ENCODE peak calls at places on chromosomes 1 and 21, in four cellular contexts. I is endothelial cell of umbilical vein, N is K562, Q is IMR-90. E is an unnamed sample.

GRCh38 chr21:34830386-34831140 is 161.8 kb downstream of the CLIC6 start:
- DNase-seq in N (no peak), I (no peak), Q (no peak), E (no peak)

GRCh38 chr1:100671604-100672003 is 47.9 kb upstream of the VCAM1 start:
- DNase-seq in I (peak), N (no peak), Q (peak), E (no peak)

GRCh38 chr1:162753001-162753658 is 37.4 kb upstream of the HSD17B7 start:
- DNase-seq in N (no peak), I (no peak), Q (no peak), E (no peak)

GRCh38 chr1:162488219-162488618 is 9.4 kb upstream of the UHMK1 start:
- DNase-seq in Q (no peak), I (no peak), N (no peak), E (no peak)

GRCh38 chr1:33029921-33030320 is 6.8 kb downstream of the AK2 start:
- DNase-seq in Q (no peak), N (no peak), I (no peak), E (no peak)

GRCh38 chr1:5764464-5764863 is 227.8 kb downstream of the NPHP4 start:
- DNase-seq in I (no peak), N (no peak), Q (no peak), E (no peak)

GRCh38 chr1:9279172-9279840 is 13.4 kb upstream of the SPSB1 start:
- DNase-seq in I (no peak), N (no peak), Q (peak), E (no peak)

GRCh38 chr1:247115545-247115944 is 11.4 kb upstream of the ZNF669 start:
- DNase-seq in N (no peak), I (no peak), Q (no peak), E (no peak)

GRCh38 chr1:184567016-184567415 is 180.2 kb downstream of the C1orf21 start:
- DNase-seq in Q (no peak), I (no peak), N (no peak), E (no peak)

DNA sequence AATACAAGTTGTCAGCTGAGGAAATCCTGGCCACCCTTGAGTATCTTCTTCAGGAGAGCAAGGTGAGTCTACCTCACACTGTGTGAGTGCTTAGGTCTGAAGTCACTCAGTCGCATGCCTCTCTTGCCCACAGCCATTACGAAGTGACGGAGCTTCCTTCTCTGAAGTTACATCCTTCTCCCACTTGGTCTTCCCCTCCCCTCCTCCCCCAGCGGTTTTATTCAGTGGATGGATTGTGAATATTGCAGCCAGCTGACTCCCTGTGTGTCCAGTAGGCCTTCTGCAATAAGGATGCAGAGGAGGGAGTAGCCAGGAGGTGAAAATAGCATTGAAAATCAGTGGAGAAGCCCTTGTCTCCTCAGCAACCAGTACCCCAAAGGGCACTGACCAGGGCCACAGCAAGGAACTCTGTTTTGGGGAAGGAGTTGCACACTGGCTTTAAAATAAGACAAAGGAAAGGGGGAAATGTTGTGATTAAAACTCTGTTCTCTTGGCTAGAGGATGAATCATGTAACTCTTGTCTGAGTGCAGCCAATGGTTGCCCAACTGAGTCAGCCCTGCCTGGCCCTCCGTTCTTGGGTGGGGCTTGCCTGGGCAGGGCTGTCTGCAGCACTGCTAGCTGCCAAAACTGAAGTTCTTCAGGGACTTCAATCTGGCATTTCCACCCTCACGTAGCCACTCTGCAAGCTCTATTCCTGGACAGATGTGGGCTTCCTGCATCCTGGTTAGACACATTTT is 4.4 kb downstream of the S100A10 start:
- DNase-seq in Q (peak), N (no peak), I (peak), E (peak)
- TF ChIP-seq POLR2A in Q (peak), N (no peak), I (peak), E (no peak)

DNA sequence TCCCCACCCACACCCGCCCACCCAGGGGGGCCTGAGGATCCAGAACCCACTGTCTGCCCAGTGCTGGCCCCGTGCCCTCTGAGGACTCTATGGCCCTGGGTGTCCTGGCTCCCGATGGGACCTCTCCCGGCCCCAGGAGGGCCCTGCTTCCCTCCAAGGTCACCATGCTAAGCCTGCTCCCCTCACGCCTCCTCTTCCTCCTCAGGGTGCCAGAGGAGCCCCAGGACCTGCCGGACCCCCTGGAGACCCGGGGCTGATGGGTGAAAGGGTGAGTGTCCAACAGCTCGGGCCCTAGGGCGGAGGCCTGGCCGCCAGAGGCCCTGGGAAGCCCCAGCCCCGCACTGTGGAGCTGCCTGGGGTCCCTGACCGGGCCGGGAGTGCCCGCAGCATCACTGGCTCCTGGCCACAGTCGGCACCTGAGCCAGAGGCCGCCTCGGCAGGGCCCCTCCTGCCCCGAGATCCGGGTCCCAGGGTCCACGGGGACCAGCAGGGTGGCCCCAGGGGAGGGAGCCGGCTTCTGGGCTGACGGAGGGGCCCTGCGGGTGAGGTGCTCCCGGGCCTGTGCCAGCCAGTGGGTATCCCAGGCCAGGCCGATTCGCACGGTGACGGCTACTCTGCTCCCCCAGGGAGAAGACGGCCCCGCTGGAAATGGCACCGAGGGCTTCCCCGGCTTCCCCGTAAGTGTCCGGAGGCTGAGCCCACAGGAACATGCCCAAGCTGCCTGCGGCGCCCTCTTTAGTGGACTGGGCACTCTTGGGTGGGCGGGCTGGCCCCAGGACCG is 16.1 kb downstream of the COL6A1 start:
- DNase-seq in Q (no peak), N (no peak), I (no peak), E (no peak)
- TF ChIP-seq POLR2A in Q (no peak), N (no peak), I (no peak), E (no peak)

GRCh38 chr1:248808876-248809275 is 16.8 kb downstream of the SH3BP5L start:
- DNase-seq in I (no peak), Q (no peak), N (peak), E (no peak)

GRCh38 chr1:248810727-248811513 is 14.8 kb downstream of the SH3BP5L start:
- DNase-seq in N (peak), Q (no peak), I (no peak), E (peak)

GRCh38 chr1:248812736-248813425 is 12.8 kb downstream of the SH3BP5L start:
- DNase-seq in Q (no peak), I (no peak), N (peak), E (no peak)

GRCh38 chr1:248811514-248812490 is 13.9 kb downstream of the SH3BP5L start:
- DNase-seq in Q (no peak), N (peak), I (no peak), E (no peak)

DNA sequence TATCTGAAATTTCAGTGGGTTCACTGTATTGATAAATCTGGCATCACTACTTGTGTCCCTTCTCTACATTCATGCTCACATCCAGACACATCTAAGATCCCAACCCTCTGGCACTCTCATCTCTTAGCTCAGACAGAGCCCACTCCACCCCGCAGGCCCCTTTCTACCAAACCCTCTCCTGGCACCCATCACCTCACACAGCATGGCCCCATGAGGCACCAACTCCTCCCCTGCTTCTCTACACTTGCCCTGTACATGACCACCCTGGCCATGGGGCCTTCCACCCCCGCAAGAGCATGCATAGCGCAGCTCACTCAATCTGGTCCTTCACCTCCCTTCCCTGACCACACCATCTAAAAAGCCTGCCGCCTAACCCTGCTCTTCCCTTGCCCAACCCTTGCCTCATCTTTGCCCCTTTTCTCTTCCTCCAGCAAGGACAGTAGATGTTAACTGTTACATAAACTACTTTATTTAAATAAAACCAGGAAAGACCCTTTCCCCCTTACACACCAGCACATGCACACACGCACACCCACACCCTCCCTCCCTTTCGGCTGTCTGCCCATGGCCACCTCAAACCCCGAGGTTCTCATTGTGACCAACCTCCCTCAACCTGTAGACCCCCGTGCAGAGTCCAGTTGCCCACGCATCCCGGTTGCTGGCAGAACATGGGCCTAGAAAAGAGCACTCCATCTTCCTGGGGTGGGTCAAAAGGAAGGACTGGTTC is 15.6 kb downstream of the SH3BP5L start:
- DNase-seq in Q (no peak), I (no peak), N (peak), E (no peak)
- TF ChIP-seq POLR2A in Q (no peak), I (no peak), N (peak), E (peak)

DNA sequence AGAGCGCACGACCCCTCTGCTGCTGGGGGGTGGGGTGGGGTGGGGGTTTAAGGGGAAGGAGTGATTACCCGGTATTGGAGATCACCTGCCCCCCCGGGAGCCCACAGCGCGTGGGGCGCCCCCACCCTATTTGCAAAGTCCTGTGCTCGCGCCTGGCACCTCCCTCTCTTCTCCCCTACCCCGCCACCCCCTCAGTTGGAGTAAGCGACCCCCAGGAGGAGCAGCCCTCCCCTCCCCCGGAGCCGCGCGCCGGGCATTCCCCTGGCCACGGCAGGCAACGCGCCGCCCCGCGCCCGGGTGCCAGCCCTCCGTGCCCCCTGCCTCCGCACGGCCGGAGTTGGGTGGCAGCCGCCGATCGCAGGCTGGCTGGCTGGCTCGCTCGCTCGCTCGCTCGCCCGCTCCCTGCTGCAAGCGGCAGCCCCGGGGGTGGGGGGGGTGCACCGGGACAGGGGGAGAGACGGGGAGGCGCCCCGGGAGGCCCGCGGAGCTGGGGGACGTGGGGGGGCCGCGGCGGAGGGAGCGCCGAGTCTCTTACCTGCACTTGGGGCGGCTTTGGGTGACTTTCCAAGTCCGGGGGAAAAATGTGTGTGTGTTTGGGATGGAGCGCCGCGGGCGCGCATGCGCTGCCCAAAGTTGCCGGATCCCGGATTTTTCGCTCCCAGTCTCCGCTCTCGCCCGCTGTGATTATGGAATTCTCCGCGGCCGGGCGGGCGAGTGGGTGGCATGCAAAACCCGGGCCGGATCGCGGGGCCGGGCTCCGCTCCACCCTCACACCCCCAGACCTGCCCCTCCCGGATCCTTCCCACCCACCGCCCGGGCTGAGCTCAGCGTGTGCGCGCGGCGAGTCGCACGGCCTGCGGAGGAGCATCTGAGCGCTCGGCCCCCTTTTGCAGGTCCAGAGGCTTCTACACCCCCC is at the start of gene CASZ1:
- DNase-seq in N (peak), Q (peak), I (peak), E (no peak)
- TF ChIP-seq POLR2A in N (no peak), Q (no peak), I (no peak), E (no peak)

GRCh38 chr21:41363370-41364270 is 1.8 kb downstream of the MX2 start:
- DNase-seq in Q (no peak), N (no peak), I (no peak), E (no peak)

GRCh38 chr21:41360072-41360821 is 1.6 kb upstream of the MX2 start:
- DNase-seq in I (no peak), Q (peak), N (no peak), E (no peak)

GRCh38 chr21:41361053-41361785 is 608 bp upstream of the MX2 start:
- DNase-seq in I (no peak), N (no peak), Q (no peak), E (no peak)

GRCh38 chr21:41362605-41363369 is 960 bp downstream of the MX2 start:
- DNase-seq in N (no peak), I (no peak), Q (no peak), E (no peak)

GRCh38 chr21:41361786-41362604 is at the start of gene MX2:
- DNase-seq in Q (peak), N (no peak), I (no peak), E (no peak)
- TF ChIP-seq POLR2A in Q (no peak), N (no peak), I (no peak), E (no peak)

GRCh38 chr1:203629509-203630082 is 3.0 kb downstream of the ATP2B4 start:
- DNase-seq in Q (peak), I (peak), N (peak), E (peak)
- TF ChIP-seq POLR2A in Q (peak), I (no peak), N (no peak), E (no peak)

GRCh38 chr1:111597433-111597832 is 22.2 kb upstream of the RAP1A start:
- DNase-seq in Q (peak), I (no peak), N (no peak), E (no peak)

GRCh38 chr1:111600295-111600694 is 19.3 kb upstream of the RAP1A start:
- DNase-seq in N (no peak), Q (no peak), I (no peak), E (no peak)

GRCh38 chr1:111599781-111600180 is 19.8 kb upstream of the RAP1A start:
- DNase-seq in N (peak), I (no peak), Q (no peak), E (peak)

GRCh38 chr1:111596499-111596898 is 23.1 kb upstream of the RAP1A start:
- DNase-seq in Q (no peak), N (no peak), I (no peak), E (no peak)

DNA sequence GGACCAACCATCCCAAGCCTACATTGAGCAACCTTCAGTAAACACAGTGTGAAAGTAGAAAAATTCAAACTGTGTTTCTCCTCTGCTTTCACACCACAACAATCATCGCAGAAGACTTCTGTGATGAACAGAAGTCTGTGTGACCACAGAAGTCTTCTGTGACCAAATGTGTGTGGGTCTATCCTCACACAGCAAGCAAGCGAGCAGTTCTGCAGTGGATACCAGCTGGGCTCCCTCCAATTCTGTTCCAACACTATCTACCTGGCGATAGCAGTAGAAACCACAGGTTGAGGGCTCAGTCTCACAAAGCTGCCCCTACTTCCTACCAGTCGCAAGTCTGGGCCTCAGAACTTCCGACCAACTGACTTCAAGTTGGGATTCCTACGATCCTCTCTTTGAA is 21.1 kb upstream of the RAP1A start:
- DNase-seq in I (no peak), N (no peak), Q (no peak), E (no peak)
- TF ChIP-seq POLR2A in I (no peak), N (no peak), Q (no peak), E (no peak)